ENCODE peak calls at places on chromosomes 4 and X, in eight cellular contexts. U is HepG2, X is OCI-LY7, T is EH, G is A549, F is fibroblast of lung, K is progenitor cell of endocrine pancreas, Y is T-helper 2 cell. N is an unnamed sample.

GRCh38 chr4:98746530-98746929 is 88.1 kb upstream of the TSPAN5 start:
- DNase-seq in U (no peak), X (no peak), T (peak; percentile 28), G (no peak), F (peak; percentile 25), K (no peak), Y (no peak), N (no peak)

GRCh38 chrX:63350551-63350950 is 581 bp downstream of the SPIN4 start:
- DNase-seq in U (peak; percentile 6), X (peak; percentile 63), T (peak; percentile 29), G (peak; percentile 14), F (peak; percentile 6), K (no peak), Y (peak; percentile 5), N (no peak)

GRCh38 chrX:151737494-151737893 is 2.9 kb downstream of the CNGA2 start:
- DNase-seq in U (no peak), X (no peak), T (no peak), G (no peak), F (no peak), K (no peak), Y (no peak), N (no peak)

GRCh38 chr4:143348233-143349077 is 11.8 kb downstream of the GAB1 start:
- DNase-seq in U (no peak), X (no peak), T (no peak), G (no peak), F (no peak), K (no peak), Y (no peak), N (no peak)

GRCh38 chr4:140856692-140857091 is 100.5 kb upstream of the TBC1D9 start:
- DNase-seq in U (no peak), X (no peak), T (peak; percentile 72), G (no peak), F (peak; percentile 55), K (no peak), Y (no peak), N (no peak)

GRCh38 chr4:187357861-187358260 is 634.2 kb upstream of the FAT1 start:
- DNase-seq in U (no peak), X (no peak), T (no peak), G (no peak), F (no peak), K (no peak), Y (no peak), N (no peak)

GRCh38 chrX:120310861-120311631 is at the start of gene TMEM255A:
- DNase-seq in U (no peak), X (no peak), T (peak; percentile 3), G (no peak), F (peak; percentile 6), K (no peak), Y (no peak), N (no peak)

GRCh38 chr4:113790478-113790877 is 28.9 kb upstream of the CAMK2D start:
- DNase-seq in U (no peak), X (no peak), T (no peak), G (no peak), F (no peak), K (no peak), Y (no peak), N (no peak)

GRCh38 chrX:12370444-12371089 is 232.3 kb downstream of the FRMPD4 start:
- DNase-seq in U (no peak), X (no peak), T (peak; percentile 93), G (no peak), F (peak; percentile 82), K (no peak), Y (no peak), N (no peak)

GRCh38 chr4:38728651-38729141 is 54.1 kb downstream of the TLR10 start:
- DNase-seq in U (peak; percentile 35), X (no peak), T (no peak), G (no peak), F (no peak), K (no peak), Y (no peak), N (no peak)

GRCh38 chr4:1469596-1470392 is 63.6 kb upstream of the NKX1-1 start:
- DNase-seq in U (no peak), X (no peak), T (no peak), G (no peak), F (no peak), K (no peak), Y (no peak), N (no peak)